ENCODE peak calls at places on chromosomes 7 and 10, in seven cellular contexts. J is GDM1; W is neural crest cell; M is activated CD4-positive, alpha-beta T cell treated with anti-CD3 and anti-CD28 coated beads for 24 hours; K is natural killer cell treated with Interleukin-12 subunit alpha and Interleukin-12 subunit beta and Interleukin-15 and Interleukin-18, amount 100 ng/mL, for 72 hours; F is amniotic stem cell; X is Right ventricle myocardium superior. V is an unnamed sample.

GRCh38 chr7:38169862-38170261 is 8.2 kb upstream of the STARD3NL start:
- DNase-seq in K (no peak), W (no peak), J (peak), X (peak), M (no peak), F (no peak), V (no peak)

GRCh38 chr7:131538791-131539179 is 17.6 kb downstream of the PODXL start:
- DNase-seq in J (no peak), X (peak), W (no peak), M (no peak), F (no peak), K (no peak), V (no peak)

GRCh38 chr7:121286742-121287699 is 41.8 kb upstream of the WNT16 start:
- DNase-seq in M (no peak), X (no peak), J (peak), W (no peak), K (no peak), F (no peak), V (no peak)

GRCh38 chr7:95781967-95782586 is 9.7 kb downstream of the DYNC1I1 start:
- DNase-seq in W (no peak), X (no peak), M (no peak), K (no peak), F (no peak), J (no peak), V (no peak)

GRCh38 chr10:117461766-117462423 is 80.7 kb upstream of the EMX2 start:
- DNase-seq in K (no peak), F (no peak), J (no peak), X (peak), M (no peak), W (no peak), V (no peak)

GRCh38 chr7:72924417-72924747 is 513 bp upstream of the POM121 start:
- DNase-seq in J (no peak), W (no peak), F (no peak), K (no peak), M (no peak), X (no peak), V (no peak)

GRCh38 chr7:144720139-144720538 is 115.7 kb downstream of the TPK1 start:
- DNase-seq in F (no peak), J (no peak), X (no peak), K (no peak), M (no peak), W (no peak), V (no peak)

GRCh38 chr10:93481213-93481930 is 762 bp downstream of the MYOF start:
- DNase-seq in K (no peak), J (no peak), F (no peak), W (no peak), M (no peak), X (no peak), V (no peak)

GRCh38 chr7:142871260-142872105 is 14.1 kb downstream of the TRPV6 start:
- DNase-seq in W (no peak), K (no peak), J (no peak), X (no peak), F (no peak), M (no peak), V (no peak)

GRCh38 chr7:98054585-98054984 is 52.1 kb upstream of the LMTK2 start:
- DNase-seq in J (no peak), K (no peak), W (no peak), M (no peak), F (no peak), X (no peak), V (no peak)

GRCh38 chr7:130352335-130353074 is 7.9 kb downstream of the CPA5 start:
- DNase-seq in W (no peak), X (no peak), K (no peak), M (no peak), F (peak), J (no peak), V (no peak)

GRCh38 chr7:73345538-73345937 is 17.6 kb downstream of the FKBP6 start:
- DNase-seq in X (no peak), W (no peak), F (no peak), M (no peak), K (no peak), J (no peak), V (no peak)

GRCh38 chr10:116627386-116627933 is 6.7 kb downstream of the PNLIPRP2 start:
- DNase-seq in F (no peak), W (peak), K (no peak), J (no peak), M (no peak), X (no peak), V (no peak)

GRCh38 chr7:1676550-1677071 is 6.5 kb downstream of the ELFN1 start:
- DNase-seq in F (no peak), J (no peak), K (no peak), W (no peak), M (no peak), X (no peak), V (no peak)

GRCh38 chr10:74927701-74928100 is 101.3 kb downstream of the KAT6B start:
- DNase-seq in W (no peak), M (no peak), K (no peak), X (no peak), F (no peak), J (no peak), V (no peak)

GRCh38 chr7:90655566-90655965 is 59.4 kb downstream of the CDK14 start:
- DNase-seq in J (no peak), F (peak), W (no peak), M (no peak), K (no peak), X (no peak), V (no peak)

V was measured in naive thymus-derived CD8-positive, alpha-beta T cell.